ENCODE peak calls at places on chromosomes 16 and 17, in six cellular contexts. R, N, A, P, K and V are unnamed samples.

GRCh38 chr17:66272699-66273390 is 29.6 kb upstream of the PRKCA start:
- DNase-seq in R (peak; percentile 76), N (no peak), A (no peak), P (peak; percentile 71), K (no peak), V (peak; percentile 48)

GRCh38 chr17:50072130-50072529 is 16.2 kb downstream of the ITGA3 start:
- DNase-seq in R (no peak), N (no peak), A (no peak), P (no peak), K (no peak), V (no peak)

GRCh38 chr17:14355556-14355955 is 54.7 kb downstream of the HS3ST3B1 start:
- DNase-seq in R (no peak), N (no peak), A (no peak), P (no peak), K (no peak), V (no peak)

GRCh38 chr16:27633221-27633620 is 83.3 kb downstream of the KATNIP start:
- DNase-seq in R (no peak), N (no peak), A (no peak), P (no peak), K (no peak), V (no peak)

GRCh38 chr16:81261049-81261648 is 22.7 kb downstream of the BCO1 start:
- DNase-seq in R (no peak), N (no peak), A (no peak), P (no peak), K (no peak), V (peak; percentile 42)

GRCh38 chr16:73193464-73193863 is 145.5 kb upstream of the ZFHX3 start:
- DNase-seq in R (no peak), N (no peak), A (no peak), P (no peak), K (no peak), V (no peak)

GRCh38 chr16:55562936-55563335 is 3.5 kb upstream of the CAPNS2 start:
- DNase-seq in R (no peak), N (no peak), A (no peak), P (peak; percentile 21), K (no peak), V (peak; percentile 61)

GRCh38 chr16:75385507-75386152 is 47.7 kb downstream of the CFDP1 start:
- DNase-seq in R (peak; percentile 86), N (no peak), A (no peak), P (peak; percentile 80), K (no peak), V (peak; percentile 85)

GRCh38 chr16:86567701-86568571 is 1.3 kb downstream of the FOXC2 start:
- DNase-seq in R (peak; percentile 75), N (no peak), A (peak; percentile 69), P (no peak), K (no peak), V (peak; percentile 39)

GRCh38 chr17:192666-193425 is 11.4 kb upstream of the DOC2B start:
- DNase-seq in R (no peak), N (no peak), A (peak; percentile 65), P (no peak), K (no peak), V (no peak)

GRCh38 chr17:43528988-43529814 is 16.9 kb downstream of the ETV4 start:
- DNase-seq in R (no peak), N (no peak), A (peak; percentile 21), P (no peak), K (no peak), V (no peak)

DNA sequence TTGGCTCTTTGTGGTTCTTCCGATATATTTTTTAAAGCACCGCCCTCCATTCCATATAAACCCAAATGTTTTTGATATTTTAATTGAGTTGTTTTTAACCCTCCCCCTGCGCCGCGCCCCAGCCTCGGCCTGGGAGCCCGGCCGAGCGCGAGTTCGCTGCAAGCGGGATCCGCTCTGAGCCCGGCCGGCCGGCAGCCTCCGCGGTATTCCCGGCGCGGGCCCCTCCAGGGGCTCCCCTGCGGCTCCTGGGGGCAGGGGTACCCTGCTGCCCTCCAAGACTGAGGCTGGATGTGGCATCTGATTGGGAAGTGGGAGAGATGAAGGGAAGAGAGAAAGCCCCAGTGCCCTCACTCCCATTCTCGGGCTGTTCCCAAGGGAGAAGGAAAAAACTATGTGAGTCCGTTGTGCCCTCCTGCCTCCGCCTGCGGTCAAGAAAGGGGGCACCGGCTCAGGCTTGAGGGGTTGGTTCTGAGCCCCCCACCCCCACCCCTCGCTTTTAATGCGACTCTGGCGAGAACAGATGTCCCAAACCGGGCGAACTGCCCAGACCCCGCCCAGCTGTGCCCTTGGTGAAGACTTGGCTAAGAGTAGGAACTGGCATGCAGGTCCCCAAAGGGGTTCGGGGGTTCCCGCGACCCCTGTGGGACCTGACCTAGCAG is 8.6 kb downstream of the NEUROD2 start:
- DNase-seq in R (no peak), N (no peak), A (no peak), P (no peak), K (no peak), V (no peak)
- H3K4me3 ChIP-seq in R (no peak overlapping the region), N (no peak overlapping the region), A (no peak overlapping the region), P (no peak overlapping the region), K (no peak overlapping the region), V (no peak overlapping the region)

GRCh38 chr17:68080411-68081150 is 45.0 kb downstream of the KPNA2 start:
- DNase-seq in R (no peak), N (no peak), A (peak; percentile 70), P (no peak), K (no peak), V (no peak)
- TF ChIP-seq CTCF in R (no peak), N (no peak), A (no peak), P (no peak), K (no peak), V (no peak)

DNA sequence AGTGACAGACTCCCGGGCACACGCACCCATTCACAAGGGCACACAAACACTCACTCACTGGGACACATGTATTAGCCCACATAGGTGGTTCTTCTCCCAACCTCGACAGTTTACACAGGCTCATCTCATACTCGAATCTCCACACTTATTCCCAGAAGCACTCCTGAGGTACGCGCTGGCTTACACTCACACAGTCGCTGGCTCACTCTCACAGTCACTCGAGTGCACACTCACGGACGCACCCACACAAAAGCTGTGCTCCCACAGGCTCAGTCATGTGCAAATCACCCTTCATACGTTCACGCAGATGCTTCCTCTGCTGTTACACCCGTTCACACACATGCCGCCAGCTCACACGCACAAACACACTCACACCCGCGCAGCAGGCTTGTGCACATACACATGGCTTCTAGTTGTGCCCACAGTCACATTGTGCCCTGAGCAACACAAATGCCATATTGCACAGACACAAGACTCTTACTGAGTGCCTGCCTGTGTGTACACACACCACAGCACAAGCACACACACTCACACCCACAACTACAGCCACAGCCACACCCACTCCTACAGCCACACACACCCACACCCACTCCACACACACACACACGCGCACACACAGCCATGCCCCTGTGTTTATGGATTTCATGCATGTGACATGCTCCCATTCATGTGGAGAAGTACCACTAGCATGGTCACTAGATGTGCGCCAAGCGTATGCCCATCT is 8.4 kb upstream of the PRR29 start:
- DNase-seq in R (no peak), N (no peak), A (peak; percentile 38), P (no peak), K (no peak), V (no peak)
- H3K4me3 ChIP-seq in R (no peak overlapping the region), N (no peak overlapping the region), A (no peak overlapping the region), P (no peak overlapping the region), K (no peak overlapping the region), V (no peak overlapping the region)

DNA sequence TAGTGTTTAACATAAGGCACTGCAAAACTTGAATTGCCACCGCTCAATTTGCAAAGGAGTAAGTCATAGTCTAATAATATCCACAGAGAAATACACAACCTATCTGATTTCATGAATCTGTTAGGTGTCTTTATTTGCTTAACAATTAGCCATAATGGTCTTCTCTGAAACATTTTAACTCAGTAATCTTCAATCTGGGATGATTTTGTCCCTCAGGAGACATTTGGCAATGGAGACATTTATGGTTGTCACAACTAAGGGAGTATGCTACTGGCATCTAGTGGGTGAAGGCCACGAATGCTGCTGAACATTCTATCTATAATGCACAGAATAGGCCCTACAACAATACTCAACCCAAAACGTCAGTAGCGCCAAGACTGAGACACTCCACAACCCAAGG is 4.3 kb downstream of the UBE2G1 start:
- DNase-seq in R (no peak), N (no peak), A (no peak), P (no peak), K (no peak), V (peak; percentile 32)
- TF ChIP-seq CTCF in R (peak; percentile 8), N (no peak), A (no peak), P (peak; percentile 20), K (no peak), V (peak; percentile 44)

GRCh38 chr17:63029520-63029919 is 63.5 kb downstream of the TANC2 start:
- DNase-seq in R (peak; percentile 65), N (no peak), A (no peak), P (peak; percentile 17), K (no peak), V (peak; percentile 52)
- H3K4me3 ChIP-seq in R (no peak overlapping the region), N (no peak overlapping the region), A (no peak overlapping the region), P (no peak overlapping the region), K (no peak overlapping the region), V (no peak overlapping the region)

GRCh38 chr16:83887088-83887487 is 11.8 kb upstream of the MLYCD start:
- DNase-seq in R (no peak), N (no peak), A (no peak), P (no peak), K (no peak), V (peak; percentile 21)
- TF ChIP-seq CTCF in R (peak; percentile 17), N (no peak), A (peak; percentile 10), P (peak; percentile 26), K (no peak), V (peak; percentile 45)

DNA sequence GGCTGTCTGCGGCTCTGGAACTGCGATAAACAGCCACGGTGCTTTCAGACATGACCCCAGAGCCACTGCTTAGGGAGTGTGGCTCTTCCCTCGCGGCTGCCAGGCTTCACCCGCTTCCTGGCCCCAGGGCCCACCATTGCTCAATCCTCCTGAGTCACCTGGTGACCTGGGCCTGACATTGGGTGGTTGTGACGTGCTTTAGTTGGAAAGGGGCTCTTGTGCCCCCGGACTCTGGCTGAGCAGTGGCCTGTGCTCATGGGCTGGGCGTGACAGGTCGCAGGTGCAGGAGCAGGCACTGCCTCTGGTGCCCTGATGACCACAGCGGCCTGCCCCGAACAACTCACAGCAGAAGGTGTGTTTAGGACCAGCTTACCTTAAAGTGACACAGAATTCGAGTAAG is 8.6 kb upstream of the NUDT16L1 start:
- DNase-seq in R (no peak), N (no peak), A (peak; percentile 70), P (no peak), K (no peak), V (peak; percentile 47)
- H3K4me3 ChIP-seq in R (no peak overlapping the region), N (no peak overlapping the region), A (no peak overlapping the region), P (no peak overlapping the region), K (no peak overlapping the region), V (no peak overlapping the region)

GRCh38 chr17:19544366-19544765 is 10.7 kb downstream of the SLC47A1 start:
- DNase-seq in R (no peak), N (no peak), A (no peak), P (no peak), K (no peak), V (no peak)

GRCh38 chr17:19549746-19550623 is 16.3 kb downstream of the SLC47A1 start:
- DNase-seq in R (no peak), N (no peak), A (no peak), P (no peak), K (no peak), V (no peak)

GRCh38 chr17:19551148-19551547 is 17.5 kb downstream of the SLC47A1 start:
- DNase-seq in R (no peak), N (no peak), A (no peak), P (no peak), K (no peak), V (no peak)

GRCh38 chr17:19542247-19542646 is 8.6 kb downstream of the SLC47A1 start:
- DNase-seq in R (no peak), N (no peak), A (no peak), P (no peak), K (no peak), V (no peak)

GRCh38 chr17:19546289-19547065 is 12.8 kb downstream of the SLC47A1 start:
- DNase-seq in R (no peak), N (no peak), A (peak; percentile 80), P (no peak), K (no peak), V (no peak)
- TF ChIP-seq CTCF in R (no peak), N (no peak), A (peak; percentile 59), P (no peak), K (no peak), V (peak; percentile 22)